ENCODE peak calls at places on chromosomes 5 and 9, in nine cellular contexts. D is effector memory CD4-positive, alpha-beta T cell; B is EL; U is natural killer cell treated with Interleukin-12 subunit alpha and Interleukin-12 subunit beta and Interleukin-15 and Interleukin-18, amount 100 ng/mL, for 72 hours; A is activated CD4-positive, alpha-beta T cell treated with anti-CD3 and anti-CD28 coated beads for 24 hours; V is posterior vena cava; M is trophoblast cell; R is epithelial cell of esophagus; K is OCI-M1. N is an unnamed sample.

GRCh38 chr5:114695292-114695904 is 333.5 kb downstream of the KCNN2 start:
- DNase-seq in D (no peak), B (no peak), U (no peak), A (no peak), V (no peak), M (no peak), R (no peak), K (no peak), N (no peak)

GRCh38 chr5:176901260-176902101 is 2.3 kb upstream of the HK3 start:
- DNase-seq in D (no peak), B (no peak), U (no peak), A (no peak), V (no peak), M (peak; percentile 44), R (peak; percentile 53), K (no peak), N (no peak)

GRCh38 chr9:93216072-93216364 is 32.1 kb downstream of the WNK2 start:
- DNase-seq in D (no peak), B (no peak), U (no peak), A (no peak), V (peak; percentile 2), M (no peak), R (no peak), K (no peak), N (no peak)

GRCh38 chr5:148474025-148474511 is 90.3 kb downstream of the FBXO38 start:
- DNase-seq in D (no peak), B (peak; percentile 6), U (no peak), A (no peak), V (peak; percentile 91), M (peak; percentile 46), R (no peak), K (peak; percentile 8), N (no peak)

GRCh38 chr5:129906177-129906887 is 2.1 kb downstream of the CHSY3 start:
- DNase-seq in D (no peak), B (no peak), U (no peak), A (no peak), V (peak; percentile 78), M (peak; percentile 7), R (peak; percentile 1), K (peak; percentile 63), N (peak; percentile 58)

GRCh38 chr5:142110988-142111687 is 2.6 kb downstream of the NDFIP1 start:
- DNase-seq in D (no peak), B (no peak), U (no peak), A (no peak), V (no peak), M (no peak), R (no peak), K (no peak), N (no peak)

GRCh38 chr9:130662927-130663257 is 1.5 kb upstream of the PRDM12 start:
- DNase-seq in D (no peak), B (no peak), U (no peak), A (no peak), V (no peak), M (no peak), R (no peak), K (no peak), N (no peak)

GRCh38 chr9:89865357-89865756 is 260.5 kb downstream of the GADD45G start:
- DNase-seq in D (no peak), B (no peak), U (no peak), A (no peak), V (peak; percentile 63), M (no peak), R (no peak), K (no peak), N (no peak)

GRCh38 chr5:77947051-77947428 is 170.9 kb upstream of the TBCA start:
- DNase-seq in D (no peak), B (no peak), U (no peak), A (no peak), V (no peak), M (no peak), R (no peak), K (no peak), N (no peak)

GRCh38 chr5:129853588-129853987 is 50.7 kb upstream of the CHSY3 start:
- DNase-seq in D (no peak), B (no peak), U (no peak), A (no peak), V (no peak), M (no peak), R (no peak), K (no peak), N (no peak)

GRCh38 chr5:158382473-158382872 is 523.5 kb upstream of the CLINT1 start:
- DNase-seq in D (no peak), B (peak; percentile 97), U (no peak), A (no peak), V (peak; percentile 92), M (peak; percentile 61), R (peak; percentile 96), K (peak; percentile 65), N (peak; percentile 96)

GRCh38 chr9:133051281-133051900 is 10.4 kb upstream of the CEL start:
- DNase-seq in D (no peak), B (no peak), U (no peak), A (no peak), V (no peak), M (no peak), R (no peak), K (no peak), N (no peak)

GRCh38 chr5:157710887-157711286 is 20.3 kb upstream of the THG1L start:
- DNase-seq in D (no peak), B (peak; percentile 69), U (no peak), A (no peak), V (no peak), M (peak; percentile 81), R (peak; percentile 65), K (no peak), N (peak; percentile 61)

GRCh38 chr9:127393680-127394079 is 3.3 kb upstream of the SLC2A8 start:
- DNase-seq in D (no peak), B (no peak), U (no peak), A (no peak), V (no peak), M (no peak), R (no peak), K (no peak), N (no peak)

GRCh38 chr5:141876628-141877477 is 1.4 kb downstream of the PCDH1 start:
- DNase-seq in D (no peak), B (no peak), U (peak; percentile 51), A (no peak), V (peak; percentile 67), M (peak; percentile 62), R (peak; percentile 24), K (no peak), N (no peak)

GRCh38 chr5:36363101-36363500 is 61.4 kb upstream of the RANBP3L start:
- DNase-seq in D (no peak), B (peak; percentile 74), U (no peak), A (no peak), V (no peak), M (peak; percentile 85), R (peak; percentile 82), K (no peak), N (no peak)

GRCh38 chr5:95565280-95565920 is 10.5 kb downstream of the ARSK start:
- DNase-seq in D (no peak), B (peak; percentile 57), U (no peak), A (no peak), V (no peak), M (peak; percentile 58), R (no peak), K (no peak), N (no peak)

GRCh38 chr5:11602298-11602697 is 301.9 kb downstream of the CTNND2 start:
- DNase-seq in D (no peak), B (no peak), U (no peak), A (no peak), V (no peak), M (peak; percentile 23), R (no peak), K (no peak), N (no peak)

GRCh38 chr9:35579130-35579529 is 25.9 kb upstream of the TESK1 start:
- DNase-seq in D (no peak), B (no peak), U (peak; percentile 76), A (peak; percentile 12), V (no peak), M (no peak), R (peak; percentile 23), K (no peak), N (no peak)

GRCh38 chr5:169299146-169299545 is 1.8 kb downstream of the SLIT3 start:
- DNase-seq in D (no peak), B (no peak), U (no peak), A (no peak), V (no peak), M (no peak), R (no peak), K (no peak), N (no peak)

GRCh38 chr9:97855486-97855875 is 2.5 kb downstream of the FOXE1 start:
- DNase-seq in D (no peak), B (no peak), U (no peak), A (no peak), V (no peak), M (no peak), R (no peak), K (no peak), N (no peak)

GRCh38 chr9:79700607-79701330 is 129.0 kb downstream of the TLE4 start:
- DNase-seq in D (no peak), B (no peak), U (no peak), A (no peak), V (no peak), M (no peak), R (no peak), K (no peak), N (no peak)

GRCh38 chr9:127358023-127358535 is 38.9 kb upstream of the SLC2A8 start:
- DNase-seq in D (no peak), B (no peak), U (no peak), A (no peak), V (no peak), M (no peak), R (no peak), K (no peak), N (no peak)

GRCh38 chr5:115888027-115888426 is 46.3 kb downstream of the AP3S1 start:
- DNase-seq in D (no peak), B (peak; percentile 30), U (no peak), A (no peak), V (no peak), M (peak; percentile 39), R (peak; percentile 7), K (peak; percentile 10), N (peak; percentile 13)